ENCODE peak calls at places on chromosomes 3 and 15, in four cellular contexts. H is HS-5, M is germinal center, G is GM04504. I is an unnamed sample.
A peak's percentile ranks its signal among the peaks of the same experiment; 100 is the strongest.

GRCh38 chr3:52742418-52743041 is 28.2 kb downstream of the NEK4 start:
- DNase-seq in H (peak; percentile 6), M (peak; percentile 37), G (no peak), I (no peak)

GRCh38 chr15:63504979-63505841 is 817 bp downstream of the USP3 start:
- DNase-seq in H (no peak), M (peak; percentile 37), G (no peak), I (peak; percentile 32)

GRCh38 chr3:29940759-29941319 is 660.0 kb downstream of the RBMS3 start:
- DNase-seq in H (no peak), M (no peak), G (no peak), I (no peak)

GRCh38 chr3:113261996-113262665 is 50.8 kb downstream of the BOC start:
- DNase-seq in H (no peak), M (no peak), G (no peak), I (no peak)

GRCh38 chr3:67647390-67647878 is 7.0 kb downstream of the SUCLG2 start:
- DNase-seq in H (peak; percentile 98), M (no peak), G (peak; percentile 91), I (no peak)

GRCh38 chr15:43514241-43515057 is 3.0 kb upstream of the MAP1A start:
- DNase-seq in H (no peak), M (no peak), G (no peak), I (no peak)

GRCh38 chr3:128555098-128555825 is 62.3 kb upstream of the GATA2 start:
- DNase-seq in H (no peak), M (no peak), G (no peak), I (no peak)

GRCh38 chr3:16399473-16399872 is 114.0 kb downstream of the RFTN1 start:
- DNase-seq in H (no peak), M (no peak), G (peak; percentile 70), I (no peak)

GRCh38 chr15:55894406-55894965 is 98.9 kb downstream of the NEDD4 start:
- DNase-seq in H (no peak), M (no peak), G (no peak), I (no peak)

GRCh38 chr3:120487079-120487693 is 36.4 kb upstream of the FSTL1 start:
- DNase-seq in H (no peak), M (no peak), G (peak; percentile 65), I (no peak)

GRCh38 chr3:15215996-15216395 is 9.9 kb downstream of the CAPN7 start:
- DNase-seq in H (no peak), M (no peak), G (no peak), I (no peak)

GRCh38 chr15:96331942-96332853 is 1.7 kb downstream of the NR2F2 start:
- DNase-seq in H (no peak), M (no peak), G (no peak), I (no peak)

GRCh38 chr3:157405457-157405856 is 31.2 kb upstream of the PTX3 start:
- DNase-seq in H (no peak), M (no peak), G (no peak), I (no peak)

GRCh38 chr3:46378426-46378942 is 7.7 kb downstream of the CCR5 start:
- DNase-seq in H (no peak), M (peak; percentile 57), G (no peak), I (peak; percentile 50)

GRCh38 chr15:89820651-89821611 is 6.3 kb upstream of the ANPEP start:
- DNase-seq in H (peak; percentile 83), M (no peak), G (peak; percentile 69), I (no peak)

GRCh38 chr3:51876186-51876585 is 785 bp upstream of the IQCF5 start:
- DNase-seq in H (no peak), M (no peak), G (no peak), I (no peak)

GRCh38 chr3:160921020-160921635 is 165.1 kb downstream of the PPM1L start:
- DNase-seq in H (no peak), M (peak; percentile 29), G (no peak), I (no peak)

GRCh38 chr3:143895805-143896204 is 47.5 kb upstream of the SLC9A9 start:
- DNase-seq in H (peak; percentile 20), M (no peak), G (no peak), I (no peak)

GRCh38 chr3:46764206-46764605 is 46.5 kb upstream of the PRSS50 start:
- DNase-seq in H (no peak), M (no peak), G (no peak), I (no peak)

GRCh38 chr15:36818260-36818659 is 238.8 kb downstream of the CDIN1 start:
- DNase-seq in H (no peak), M (no peak), G (no peak), I (no peak)

GRCh38 chr15:75661041-75661778 is 13.5 kb downstream of the SNX33 start:
- DNase-seq in H (no peak), M (no peak), G (peak; percentile 91), I (no peak)

GRCh38 chr15:78811124-78811824 is at the start of gene ADAMTS7:
- DNase-seq in H (no peak), M (peak; percentile 90), G (peak; percentile 32), I (peak; percentile 62)

GRCh38 chr3:71328917-71329316 is 254.6 kb downstream of the FOXP1 start:
- DNase-seq in H (no peak), M (no peak), G (no peak), I (no peak)

GRCh38 chr3:9071982-9072666 is 108.9 kb upstream of the RAD18 start:
- DNase-seq in H (no peak), M (no peak), G (no peak), I (no peak)

GRCh38 chr15:83285979-83286553 is 1.6 kb upstream of the BNC1 start:
- DNase-seq in H (peak; percentile 79), M (no peak), G (peak; percentile 69), I (no peak)

I was measured in T-helper 9 cell.